ENCODE peak calls at places on chromosomes 3 and 15, in six cellular contexts. One of them, this sample, is unnamed.

GRCh38 chr3:171809513-171810277 is 588 bp downstream of the PLD1 start:
- DNase-seq in stomach: peak; percentile 68
- DNase-seq in H1: peak; percentile 31
- DNase-seq in esophagus muscularis mucosa: peak; percentile 94
- DNase-seq in suprapubic skin: peak; percentile 94
- DNase-seq in SK-N-SH: peak; percentile 78
- DNase-seq in this sample: peak; percentile 72

GRCh38 chr3:81851166-81851565 is 89.7 kb upstream of the GBE1 start:
- DNase-seq in stomach: no peak
- DNase-seq in H1: no peak
- DNase-seq in esophagus muscularis mucosa: no peak
- DNase-seq in suprapubic skin: no peak
- DNase-seq in SK-N-SH: no peak
- DNase-seq in this sample: no peak

GRCh38 chr3:63500196-63500595 is 152.3 kb upstream of the SNTN start:
- DNase-seq in stomach: no peak
- DNase-seq in H1: no peak
- DNase-seq in esophagus muscularis mucosa: no peak
- DNase-seq in suprapubic skin: no peak
- DNase-seq in SK-N-SH: no peak
- DNase-seq in this sample: no peak

GRCh38 chr15:75779504-75779903 is 63.7 kb upstream of the UBE2Q2 start:
- DNase-seq in stomach: no peak
- DNase-seq in H1: no peak
- DNase-seq in esophagus muscularis mucosa: no peak
- DNase-seq in suprapubic skin: no peak
- DNase-seq in SK-N-SH: no peak
- DNase-seq in this sample: no peak

GRCh38 chr3:47783673-47784072 is 2.0 kb upstream of the SMARCC1 start:
- DNase-seq in stomach: no peak
- DNase-seq in H1: no peak
- DNase-seq in esophagus muscularis mucosa: no peak
- DNase-seq in suprapubic skin: no peak
- DNase-seq in SK-N-SH: no peak
- DNase-seq in this sample: no peak

GRCh38 chr3:159937561-159937960 is 51.1 kb upstream of the IL12A start:
- DNase-seq in stomach: no peak
- DNase-seq in H1: no peak
- DNase-seq in esophagus muscularis mucosa: peak; percentile 1
- DNase-seq in suprapubic skin: no peak
- DNase-seq in SK-N-SH: no peak
- DNase-seq in this sample: no peak

GRCh38 chr3:150264560-150264959 is 143.5 kb upstream of the TSC22D2 start:
- DNase-seq in stomach: no peak
- DNase-seq in H1: no peak
- DNase-seq in esophagus muscularis mucosa: no peak
- DNase-seq in suprapubic skin: no peak
- DNase-seq in SK-N-SH: no peak
- DNase-seq in this sample: no peak

GRCh38 chr15:57079446-57079845 is 161.0 kb downstream of the TCF12 start:
- DNase-seq in stomach: no peak
- DNase-seq in H1: no peak
- DNase-seq in esophagus muscularis mucosa: no peak
- DNase-seq in suprapubic skin: no peak
- DNase-seq in SK-N-SH: no peak
- DNase-seq in this sample: no peak

GRCh38 chr3:20916966-20917606 is 731.1 kb upstream of the SGO1 start:
- DNase-seq in stomach: no peak
- DNase-seq in H1: no peak
- DNase-seq in esophagus muscularis mucosa: no peak
- DNase-seq in suprapubic skin: no peak
- DNase-seq in SK-N-SH: no peak
- DNase-seq in this sample: no peak

GRCh38 chr15:64334530-64334929 is 21.4 kb downstream of the CSNK1G1 start:
- DNase-seq in stomach: no peak
- DNase-seq in H1: peak; percentile 7
- DNase-seq in esophagus muscularis mucosa: no peak
- DNase-seq in suprapubic skin: no peak
- DNase-seq in SK-N-SH: no peak
- DNase-seq in this sample: no peak

GRCh38 chr3:164360738-164361376 is 717.4 kb downstream of the SI start:
- DNase-seq in stomach: no peak
- DNase-seq in H1: no peak
- DNase-seq in esophagus muscularis mucosa: no peak
- DNase-seq in suprapubic skin: no peak
- DNase-seq in SK-N-SH: no peak
- DNase-seq in this sample: no peak

GRCh38 chr3:124768812-124769211 is 38.6 kb downstream of the UMPS start:
- DNase-seq in stomach: no peak
- DNase-seq in H1: no peak
- DNase-seq in esophagus muscularis mucosa: no peak
- DNase-seq in suprapubic skin: no peak
- DNase-seq in SK-N-SH: peak; percentile 40
- DNase-seq in this sample: no peak

GRCh38 chr3:16064660-16065414 is 109.6 kb upstream of the GALNT15 start:
- DNase-seq in stomach: no peak
- DNase-seq in H1: no peak
- DNase-seq in esophagus muscularis mucosa: peak; percentile 95
- DNase-seq in suprapubic skin: peak; percentile 88
- DNase-seq in SK-N-SH: no peak
- DNase-seq in this sample: peak; percentile 93

GRCh38 chr3:29639621-29640290 is 358.9 kb downstream of the RBMS3 start:
- DNase-seq in stomach: no peak
- DNase-seq in H1: no peak
- DNase-seq in esophagus muscularis mucosa: no peak
- DNase-seq in suprapubic skin: no peak
- DNase-seq in SK-N-SH: no peak
- DNase-seq in this sample: no peak

GRCh38 chr3:171159822-171160157 is 133.3 kb upstream of the SLC2A2 start:
- DNase-seq in stomach: no peak
- DNase-seq in H1: no peak
- DNase-seq in esophagus muscularis mucosa: no peak
- DNase-seq in suprapubic skin: no peak
- DNase-seq in SK-N-SH: no peak
- DNase-seq in this sample: no peak

GRCh38 chr3:180417241-180417640 is 184.7 kb upstream of the TTC14 start:
- DNase-seq in stomach: no peak
- DNase-seq in H1: no peak
- DNase-seq in esophagus muscularis mucosa: no peak
- DNase-seq in suprapubic skin: no peak
- DNase-seq in SK-N-SH: no peak
- DNase-seq in this sample: no peak

GRCh38 chr3:128845695-128846491 is 33.5 kb upstream of the ACAD9 start:
- DNase-seq in stomach: peak; percentile 85
- DNase-seq in H1: peak; percentile 60
- DNase-seq in esophagus muscularis mucosa: peak; percentile 95
- DNase-seq in suprapubic skin: peak; percentile 86
- DNase-seq in SK-N-SH: peak; percentile 94
- DNase-seq in this sample: peak; percentile 65

GRCh38 chr15:89494941-89495637 is 1.3 kb downstream of the RHCG start:
- DNase-seq in stomach: no peak
- DNase-seq in H1: no peak
- DNase-seq in esophagus muscularis mucosa: no peak
- DNase-seq in suprapubic skin: peak; percentile 69
- DNase-seq in SK-N-SH: no peak
- DNase-seq in this sample: no peak

GRCh38 chr3:14890470-14890869 is 56.9 kb upstream of the NR2C2 start:
- DNase-seq in stomach: no peak
- DNase-seq in H1: no peak
- DNase-seq in esophagus muscularis mucosa: no peak
- DNase-seq in suprapubic skin: no peak
- DNase-seq in SK-N-SH: no peak
- DNase-seq in this sample: no peak

GRCh38 chr3:108834551-108834950 is 12.0 kb downstream of the TRAT1 start:
- DNase-seq in stomach: no peak
- DNase-seq in H1: no peak
- DNase-seq in esophagus muscularis mucosa: no peak
- DNase-seq in suprapubic skin: no peak
- DNase-seq in SK-N-SH: no peak
- DNase-seq in this sample: no peak

GRCh38 chr15:58321034-58321433 is 110.8 kb upstream of the LIPC start:
- DNase-seq in stomach: no peak
- DNase-seq in H1: no peak
- DNase-seq in esophagus muscularis mucosa: no peak
- DNase-seq in suprapubic skin: no peak
- DNase-seq in SK-N-SH: no peak
- DNase-seq in this sample: no peak

GRCh38 chr3:127604035-127604434 is 5.8 kb downstream of the MCM2 start:
- DNase-seq in stomach: no peak
- DNase-seq in H1: no peak
- DNase-seq in esophagus muscularis mucosa: no peak
- DNase-seq in suprapubic skin: no peak
- DNase-seq in SK-N-SH: no peak
- DNase-seq in this sample: no peak

GRCh38 chr3:127604546-127605165 is 6.4 kb downstream of the MCM2 start:
- DNase-seq in stomach: no peak
- DNase-seq in H1: no peak
- DNase-seq in esophagus muscularis mucosa: no peak
- DNase-seq in suprapubic skin: no peak
- DNase-seq in SK-N-SH: no peak
- DNase-seq in this sample: no peak

GRCh38 chr3:127598841-127599570 is 795 bp downstream of the MCM2 start:
- DNase-seq in stomach: no peak
- DNase-seq in H1: no peak
- DNase-seq in esophagus muscularis mucosa: no peak
- DNase-seq in suprapubic skin: no peak
- DNase-seq in SK-N-SH: no peak
- DNase-seq in this sample: no peak

GRCh38 chr3:127597020-127597771 is 1.0 kb upstream of the MCM2 start:
- DNase-seq in stomach: no peak
- DNase-seq in H1: no peak
- DNase-seq in esophagus muscularis mucosa: no peak
- DNase-seq in suprapubic skin: no peak
- DNase-seq in SK-N-SH: no peak
- DNase-seq in this sample: no peak

DNA sequence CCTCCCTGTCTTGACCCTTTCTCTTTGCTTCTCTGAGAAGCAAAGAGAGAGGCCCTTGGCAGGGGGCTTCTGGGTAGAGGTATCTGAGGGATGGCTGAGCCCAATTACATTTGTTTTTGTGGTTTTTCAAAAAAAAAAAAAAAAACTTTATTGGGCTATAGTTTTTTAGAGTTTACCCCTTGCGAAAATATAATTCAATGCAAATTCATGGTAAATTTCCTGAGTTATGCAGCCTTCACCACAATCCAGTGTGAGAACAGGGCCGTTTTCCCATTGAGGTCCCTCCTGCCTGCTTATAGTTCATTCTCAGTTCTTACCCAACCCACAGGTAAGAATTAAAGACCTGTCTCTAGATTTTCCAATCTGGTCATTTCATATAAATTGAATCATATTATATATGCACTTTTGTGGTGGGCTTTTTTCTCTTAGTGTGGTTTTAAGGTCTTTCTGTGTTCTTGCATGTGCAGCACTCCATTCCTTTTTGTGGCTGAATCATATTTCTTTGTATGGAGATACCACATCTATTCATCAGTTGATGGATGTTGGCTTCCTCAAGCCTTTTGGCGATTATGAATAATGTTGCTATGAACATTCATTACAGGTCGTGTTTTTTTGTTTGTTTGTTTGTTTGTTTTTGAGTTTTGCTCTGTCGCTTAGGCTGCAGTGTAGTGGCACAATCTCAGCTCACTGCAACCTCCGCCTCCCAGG is 2.7 kb downstream of the MCM2 start:
- DNase-seq in stomach: no peak
- DNase-seq in H1: no peak
- DNase-seq in esophagus muscularis mucosa: no peak
- DNase-seq in suprapubic skin: no peak
- DNase-seq in SK-N-SH: no peak
- DNase-seq in this sample: no peak
- H3K36me3 ChIP-seq in stomach: peaks cover 31% of the 10 kb centered on the region
- H3K36me3 ChIP-seq in H1: peaks cover 65% of the 10 kb centered on the region
- H3K36me3 ChIP-seq in esophagus muscularis mucosa: peaks cover 22% of the 10 kb centered on the region
- H3K36me3 ChIP-seq in suprapubic skin: peaks cover 15% of the 10 kb centered on the region
- H3K36me3 ChIP-seq in SK-N-SH: peaks cover 8% of the 10 kb centered on the region
- H3K36me3 ChIP-seq in this sample: peaks cover 43% of the 10 kb centered on the region

DNA sequence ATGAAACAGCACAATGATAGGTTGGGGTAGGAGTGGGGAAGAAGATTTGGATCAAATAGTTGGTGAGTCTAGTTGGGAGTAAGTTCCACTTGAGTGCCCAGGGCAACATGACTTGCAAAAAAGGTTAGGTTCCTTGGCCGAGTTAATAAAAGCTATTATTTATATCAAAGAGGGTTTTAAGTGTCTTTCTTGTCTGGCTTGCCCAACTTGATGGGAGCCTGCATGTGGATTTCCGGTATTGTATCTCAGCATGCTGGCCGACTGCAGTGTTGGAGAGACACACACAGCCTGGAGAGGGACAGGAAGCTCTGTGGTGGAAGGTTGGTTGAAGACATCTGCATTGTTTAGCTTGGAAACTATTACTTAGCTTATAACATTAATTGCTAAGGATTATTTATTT is 449.5 kb upstream of the TBL1XR1 start:
- DNase-seq in stomach: no peak
- DNase-seq in H1: no peak
- DNase-seq in esophagus muscularis mucosa: no peak
- DNase-seq in suprapubic skin: no peak
- DNase-seq in SK-N-SH: no peak
- DNase-seq in this sample: no peak
- TF ChIP-seq EP300 in stomach: no peak
- TF ChIP-seq EP300 in H1: no peak
- TF ChIP-seq EP300 in esophagus muscularis mucosa: no peak
- TF ChIP-seq EP300 in suprapubic skin: no peak
- TF ChIP-seq EP300 in SK-N-SH: no peak
- TF ChIP-seq EP300 in this sample: no peak

GRCh38 chr15:60353245-60353940 is 44.4 kb downstream of the ANXA2 start:
- DNase-seq in stomach: no peak
- DNase-seq in H1: no peak
- DNase-seq in esophagus muscularis mucosa: no peak
- DNase-seq in suprapubic skin: no peak
- DNase-seq in SK-N-SH: no peak
- DNase-seq in this sample: no peak
- H3K36me3 ChIP-seq in stomach: peaks cover 97% of the 10 kb centered on the region
- H3K36me3 ChIP-seq in H1: peaks cover 57% of the 10 kb centered on the region
- H3K36me3 ChIP-seq in esophagus muscularis mucosa: peaks cover 88% of the 10 kb centered on the region
- H3K36me3 ChIP-seq in suprapubic skin: peaks cover 99% of the 10 kb centered on the region
- H3K36me3 ChIP-seq in SK-N-SH: peaks cover 93% of the 10 kb centered on the region
- H3K36me3 ChIP-seq in this sample: peaks cover 94% of the 10 kb centered on the region

DNA sequence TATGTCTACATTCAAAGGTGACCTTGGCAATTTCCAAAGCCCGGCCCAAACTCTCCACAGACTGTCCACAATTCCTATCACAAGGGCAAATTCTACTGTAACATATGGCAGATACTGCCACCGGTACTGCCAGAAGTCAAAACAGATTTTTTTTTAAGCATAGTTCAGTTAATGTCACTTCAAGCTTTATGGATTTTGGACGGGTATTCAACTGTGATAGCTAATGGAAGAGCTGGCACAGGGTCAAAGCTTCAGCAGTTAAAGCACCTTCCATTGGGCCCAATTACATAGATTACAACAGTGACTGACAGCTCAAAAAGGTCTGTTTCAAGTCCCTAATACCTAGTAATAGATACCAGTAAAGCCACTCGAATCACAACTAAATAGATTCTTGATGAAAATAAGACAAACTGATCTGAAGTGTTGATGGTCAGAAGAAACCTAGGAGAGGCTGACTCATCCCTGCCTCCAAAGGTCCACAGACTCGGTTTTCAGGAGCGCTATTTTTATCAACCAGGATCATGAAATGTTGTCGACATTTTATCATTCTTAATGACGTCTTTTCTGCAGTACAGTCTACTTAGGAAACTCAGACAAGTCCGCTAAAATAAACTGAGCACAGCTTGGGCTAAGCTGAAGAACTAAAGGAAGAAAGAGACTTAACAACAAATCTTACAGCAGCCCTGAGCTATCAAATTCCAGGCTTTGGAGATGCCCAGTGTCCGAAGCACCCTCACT is 38.7 kb downstream of the ANXA2 start:
- DNase-seq in stomach: peak; percentile 48
- DNase-seq in H1: no peak
- DNase-seq in esophagus muscularis mucosa: no peak
- DNase-seq in suprapubic skin: no peak
- DNase-seq in SK-N-SH: peak; percentile 71
- DNase-seq in this sample: no peak
- TF ChIP-seq EP300 in stomach: no peak
- TF ChIP-seq EP300 in H1: no peak
- TF ChIP-seq EP300 in esophagus muscularis mucosa: no peak
- TF ChIP-seq EP300 in suprapubic skin: no peak
- TF ChIP-seq EP300 in SK-N-SH: no peak
- TF ChIP-seq EP300 in this sample: no peak